ENCODE peak calls at places on chromosomes 13 and 19, in four cellular contexts. One of them, this sample, is unnamed.

GRCh38 chr13:108609353-108609752 is 20.1 kb upstream of the MYO16 start:
- DNase-seq in thoracic aorta: no peak
- DNase-seq in lower leg skin: no peak
- DNase-seq in nucleus accumbens: no peak
- DNase-seq in this sample: no peak

GRCh38 chr13:36431204-36432105 is 840 bp upstream of the CCNA1 start:
- DNase-seq in thoracic aorta: no peak
- DNase-seq in nucleus accumbens: no peak
- DNase-seq in lower leg skin: no peak
- DNase-seq in this sample: no peak

GRCh38 chr19:38900220-38900629 is 456 bp downstream of the NFKBIB start:
- DNase-seq in thoracic aorta: no peak
- DNase-seq in nucleus accumbens: no peak
- DNase-seq in lower leg skin: no peak
- DNase-seq in this sample: no peak

GRCh38 chr13:74230984-74231443 is 96.8 kb upstream of the KLF12 start:
- DNase-seq in lower leg skin: no peak
- DNase-seq in nucleus accumbens: no peak
- DNase-seq in thoracic aorta: no peak
- DNase-seq in this sample: no peak

GRCh38 chr13:28339419-28339818 is 155.5 kb downstream of the FLT1 start:
- DNase-seq in thoracic aorta: no peak
- DNase-seq in lower leg skin: no peak
- DNase-seq in nucleus accumbens: no peak
- DNase-seq in this sample: no peak

GRCh38 chr19:1157931-1158884 is 15.9 kb downstream of the SBNO2 start:
- DNase-seq in thoracic aorta: no peak
- DNase-seq in lower leg skin: no peak
- DNase-seq in nucleus accumbens: no peak
- DNase-seq in this sample: no peak

GRCh38 chr13:43597599-43597945 is 189.2 kb downstream of the ENOX1 start:
- DNase-seq in thoracic aorta: no peak
- DNase-seq in lower leg skin: no peak
- DNase-seq in nucleus accumbens: no peak
- DNase-seq in this sample: no peak

GRCh38 chr13:49810825-49811526 is 18.5 kb upstream of the KPNA3 start:
- DNase-seq in nucleus accumbens: no peak
- DNase-seq in lower leg skin: no peak
- DNase-seq in thoracic aorta: no peak
- DNase-seq in this sample: no peak

GRCh38 chr13:23866420-23867026 is 22.7 kb downstream of the MIPEP start:
- DNase-seq in nucleus accumbens: no peak
- DNase-seq in thoracic aorta: no peak
- DNase-seq in lower leg skin: no peak
- DNase-seq in this sample: no peak

GRCh38 chr19:16620584-16620983 is 7.4 kb downstream of the MED26 start:
- DNase-seq in lower leg skin: no peak
- DNase-seq in nucleus accumbens: no peak
- DNase-seq in thoracic aorta: no peak
- DNase-seq in this sample: no peak

GRCh38 chr19:13692096-13692495 is 72.2 kb upstream of the MRI1 start:
- DNase-seq in thoracic aorta: peak; percentile 4
- DNase-seq in lower leg skin: no peak
- DNase-seq in nucleus accumbens: peak; percentile 13
- DNase-seq in this sample: peak; percentile 59

GRCh38 chr19:48636859-48637448 is at the start of gene DBP:
- DNase-seq in thoracic aorta: no peak
- DNase-seq in lower leg skin: peak; percentile 94
- DNase-seq in nucleus accumbens: peak; percentile 63
- DNase-seq in this sample: no peak

GRCh38 chr19:19345232-19345631 is 24.6 kb downstream of the MAU2 start:
- DNase-seq in thoracic aorta: no peak
- DNase-seq in nucleus accumbens: no peak
- DNase-seq in lower leg skin: no peak
- DNase-seq in this sample: no peak

GRCh38 chr19:45499196-45500180 is 1.2 kb downstream of the PPM1N start:
- DNase-seq in nucleus accumbens: no peak
- DNase-seq in lower leg skin: no peak
- DNase-seq in thoracic aorta: no peak
- DNase-seq in this sample: no peak

GRCh38 chr19:55340784-55341147 is 1.1 kb downstream of the KMT5C start:
- DNase-seq in thoracic aorta: no peak
- DNase-seq in lower leg skin: no peak
- DNase-seq in nucleus accumbens: peak; percentile 15
- DNase-seq in this sample: no peak

GRCh38 chr19:43438291-43439162 is 23.8 kb downstream of the TEX101 start:
- DNase-seq in nucleus accumbens: no peak
- DNase-seq in thoracic aorta: no peak
- DNase-seq in lower leg skin: no peak
- DNase-seq in this sample: no peak

GRCh38 chr13:30257433-30258099 is 49.8 kb downstream of the KATNAL1 start:
- DNase-seq in nucleus accumbens: no peak
- DNase-seq in lower leg skin: no peak
- DNase-seq in thoracic aorta: no peak
- DNase-seq in this sample: no peak

GRCh38 chr13:39023761-39024160 is 14.1 kb downstream of the PROSER1 start:
- DNase-seq in lower leg skin: no peak
- DNase-seq in thoracic aorta: no peak
- DNase-seq in nucleus accumbens: no peak
- DNase-seq in this sample: no peak

GRCh38 chr13:50909605-50910482 is at the start of gene RNASEH2B:
- DNase-seq in thoracic aorta: peak; percentile 13
- DNase-seq in lower leg skin: peak; percentile 93
- DNase-seq in nucleus accumbens: peak; percentile 35
- DNase-seq in this sample: peak; percentile 65

GRCh38 chr13:89061821-89062220 is 1390.7 kb downstream of the SLITRK5 start:
- DNase-seq in lower leg skin: no peak
- DNase-seq in thoracic aorta: no peak
- DNase-seq in nucleus accumbens: no peak
- DNase-seq in this sample: no peak

GRCh38 chr13:75250526-75251183 is 231.3 kb downstream of the TBC1D4 start:
- DNase-seq in lower leg skin: no peak
- DNase-seq in nucleus accumbens: no peak
- DNase-seq in thoracic aorta: no peak
- DNase-seq in this sample: no peak

GRCh38 chr19:4013886-4014540 is 6.5 kb downstream of the PIAS4 start:
- DNase-seq in nucleus accumbens: peak; percentile 37
- DNase-seq in thoracic aorta: no peak
- DNase-seq in lower leg skin: no peak
- DNase-seq in this sample: peak; percentile 70

GRCh38 chr19:21587117-21587461 is 81.7 kb downstream of the ZNF429 start:
- DNase-seq in nucleus accumbens: no peak
- DNase-seq in thoracic aorta: no peak
- DNase-seq in lower leg skin: no peak
- DNase-seq in this sample: no peak

GRCh38 chr13:107459430-107459829 is 755.9 kb downstream of the LIG4 start:
- DNase-seq in thoracic aorta: no peak
- DNase-seq in nucleus accumbens: no peak
- DNase-seq in lower leg skin: no peak
- DNase-seq in this sample: no peak

GRCh38 chr13:47081850-47082249 is 185.0 kb upstream of the HTR2A start:
- DNase-seq in thoracic aorta: no peak
- DNase-seq in nucleus accumbens: no peak
- DNase-seq in lower leg skin: no peak
- DNase-seq in this sample: no peak

GRCh38 chr19:8695501-8695900 is 3.1 kb downstream of the ACTL9 start:
- DNase-seq in nucleus accumbens: no peak
- DNase-seq in lower leg skin: no peak
- DNase-seq in thoracic aorta: no peak
- DNase-seq in this sample: no peak

GRCh38 chr19:35222373-35223005 is 6.0 kb downstream of the FAM187B start:
- DNase-seq in nucleus accumbens: no peak
- DNase-seq in lower leg skin: peak; percentile 70
- DNase-seq in thoracic aorta: no peak
- DNase-seq in this sample: no peak

GRCh38 chr13:74444877-74445479 is 310.8 kb upstream of the KLF12 start:
- DNase-seq in nucleus accumbens: no peak
- DNase-seq in thoracic aorta: no peak
- DNase-seq in lower leg skin: no peak
- DNase-seq in this sample: no peak

GRCh38 chr13:77431449-77431848 is 104.1 kb upstream of the SCEL start:
- DNase-seq in lower leg skin: no peak
- DNase-seq in nucleus accumbens: no peak
- DNase-seq in thoracic aorta: no peak
- DNase-seq in this sample: no peak

GRCh38 chr19:55528030-55528801 is 8.7 kb downstream of the SBK2 start:
- DNase-seq in lower leg skin: no peak
- DNase-seq in nucleus accumbens: no peak
- DNase-seq in thoracic aorta: no peak
- DNase-seq in this sample: peak; percentile 0

GRCh38 chr13:46992383-46992952 is 95.6 kb upstream of the HTR2A start:
- DNase-seq in thoracic aorta: no peak
- DNase-seq in nucleus accumbens: no peak
- DNase-seq in lower leg skin: no peak
- DNase-seq in this sample: no peak

GRCh38 chr13:32499538-32500210 is 38.9 kb downstream of the N4BP2L2 start:
- DNase-seq in lower leg skin: no peak
- DNase-seq in nucleus accumbens: no peak
- DNase-seq in thoracic aorta: no peak
- DNase-seq in this sample: no peak

GRCh38 chr19:40576181-40576584 is 490 bp upstream of the SHKBP1 start:
- DNase-seq in nucleus accumbens: no peak
- DNase-seq in thoracic aorta: no peak
- DNase-seq in lower leg skin: no peak
- DNase-seq in this sample: no peak

GRCh38 chr13:113110852-113111315 is 5.3 kb downstream of the F7 start:
- DNase-seq in thoracic aorta: no peak
- DNase-seq in lower leg skin: no peak
- DNase-seq in nucleus accumbens: no peak
- DNase-seq in this sample: no peak

This sample was measured in anterior cingulate cortex.